ENCODE peak calls at places on chromosomes 4 and X, in six cellular contexts. Y is GM23248, P is aorta, B is right cardiac atrium, F is hepatocyte, R is uterus. I is an unnamed sample.

GRCh38 chrX:110310000-110310790 is 7.7 kb downstream of the AMMECR1 start:
- DNase-seq in P (no peak), F (no peak), B (no peak), Y (peak), R (no peak), I (no peak)

GRCh38 chr4:25113915-25114904 is 46.0 kb downstream of the SEPSECS start:
- DNase-seq in B (no peak), R (no peak), F (no peak), Y (peak), P (no peak), I (peak)

GRCh38 chrX:153637121-153638040 is 9.6 kb upstream of the DUSP9 start:
- DNase-seq in Y (no peak), R (no peak), P (no peak), B (no peak), F (peak), I (no peak)

GRCh38 chr4:34250562-34250961 is 1993.8 kb downstream of the ARAP2 start:
- DNase-seq in B (no peak), P (no peak), Y (peak), F (no peak), R (no peak), I (no peak)

GRCh38 chr4:166527500-166527899 is 654.5 kb downstream of the TLL1 start:
- DNase-seq in Y (no peak), R (no peak), P (no peak), F (no peak), B (no peak), I (peak)

GRCh38 chr4:21181716-21182115 is 481.5 kb downstream of the PACRGL start:
- DNase-seq in B (no peak), F (no peak), P (no peak), R (no peak), Y (no peak), I (peak)

GRCh38 chr4:125704726-125705125 is 390.0 kb downstream of the FAT4 start:
- DNase-seq in Y (peak), R (no peak), F (no peak), B (no peak), P (no peak), I (peak)

GRCh38 chrX:31435592-31435991 is 363.8 kb upstream of the FTHL17 start:
- DNase-seq in R (no peak), B (no peak), F (peak), Y (peak), P (no peak), I (peak)

GRCh38 chr4:924107-925096 is 7.7 kb downstream of the GAK start:
- DNase-seq in P (peak), Y (peak), F (no peak), B (no peak), R (no peak), I (peak)

GRCh38 chr4:127852661-127853060 is 28.0 kb upstream of the PLK4 start:
- DNase-seq in F (no peak), B (no peak), Y (no peak), P (no peak), R (no peak), I (no peak)

GRCh38 chr4:127856485-127857447 is 23.9 kb upstream of the PLK4 start:
- DNase-seq in R (no peak), F (peak), B (no peak), Y (peak), P (no peak), I (peak)

DNA sequence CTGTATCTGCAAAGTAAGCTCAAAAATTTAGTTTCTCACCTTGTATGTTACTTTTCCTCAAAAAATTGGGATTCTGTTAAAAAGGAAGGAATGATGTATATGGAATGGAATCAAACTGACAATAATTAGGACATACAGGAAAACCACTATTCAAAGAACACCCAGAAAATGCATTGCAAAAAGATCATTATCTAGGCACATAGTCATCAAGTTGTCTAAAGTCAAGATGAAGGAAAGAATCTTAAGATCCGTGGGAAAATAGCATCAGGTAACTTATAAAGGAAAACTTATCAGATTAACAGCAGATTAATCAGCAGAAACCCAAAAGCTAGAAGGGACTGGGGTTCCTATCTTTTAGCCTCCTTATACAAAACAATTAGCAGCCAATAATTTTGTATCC is 23.1 kb upstream of the PLK4 start:
- DNase-seq in R (no peak), Y (no peak), F (no peak), B (no peak), P (no peak), I (no peak)
- H3K4me3 ChIP-seq in R (no peak), Y (no peak), F (no peak), B (no peak), P (no peak), I (no peak)

GRCh38 chr4:76705497-76705896 is 192.4 kb downstream of the SOWAHB start:
- DNase-seq in B (no peak), R (no peak), F (no peak), P (no peak), Y (no peak), I (no peak)
- H3K27ac ChIP-seq in B (no peak), R (no peak), F (peak), P (peak), Y (peak), I (peak)

GRCh38 chrX:108126661-108127060 is 35.1 kb downstream of the ATG4A start:
- DNase-seq in Y (no peak), B (no peak), P (no peak), R (no peak), F (no peak), I (no peak)
- H3K4me3 ChIP-seq in Y (no peak), B (no peak), P (no peak), R (no peak), F (no peak), I (no peak)

GRCh38 chrX:133544778-133545177 is 129.5 kb upstream of the GPC4 start:
- DNase-seq in Y (no peak), B (no peak), R (no peak), F (no peak), P (no peak), I (no peak)

GRCh38 chrX:133543654-133544053 is 128.4 kb upstream of the GPC4 start:
- DNase-seq in P (no peak), Y (no peak), B (no peak), F (no peak), R (no peak), I (no peak)

GRCh38 chrX:133542476-133542875 is 127.2 kb upstream of the GPC4 start:
- DNase-seq in P (no peak), F (no peak), B (no peak), Y (peak), R (no peak), I (no peak)

GRCh38 chrX:133546441-133546840 is 131.2 kb upstream of the GPC4 start:
- DNase-seq in P (no peak), R (no peak), B (no peak), Y (no peak), F (no peak), I (no peak)

DNA sequence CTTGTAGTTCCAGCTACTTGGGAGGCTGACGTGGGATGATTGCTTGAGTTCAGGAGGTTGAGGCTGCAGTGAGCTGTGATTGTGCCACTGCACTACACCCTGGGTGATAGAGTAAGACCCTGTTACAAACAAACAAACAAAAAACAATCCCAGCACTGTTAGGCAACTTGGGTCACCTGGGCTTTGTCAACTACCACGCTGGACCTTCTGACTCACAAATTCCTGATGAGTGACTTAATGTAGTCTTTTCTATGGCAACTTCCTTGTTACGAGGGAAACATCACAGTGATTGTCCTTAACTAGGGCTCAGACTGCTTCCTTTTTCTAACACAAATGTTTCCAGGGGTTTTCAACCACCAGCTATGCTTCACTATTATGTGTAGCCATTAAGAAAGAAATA is 128.8 kb upstream of the GPC4 start:
- DNase-seq in F (peak), R (peak), B (no peak), Y (peak), P (no peak), I (peak)
- H3K27ac ChIP-seq in F (peak), R (peak), B (no peak), Y (peak), P (no peak), I (peak)

DNA sequence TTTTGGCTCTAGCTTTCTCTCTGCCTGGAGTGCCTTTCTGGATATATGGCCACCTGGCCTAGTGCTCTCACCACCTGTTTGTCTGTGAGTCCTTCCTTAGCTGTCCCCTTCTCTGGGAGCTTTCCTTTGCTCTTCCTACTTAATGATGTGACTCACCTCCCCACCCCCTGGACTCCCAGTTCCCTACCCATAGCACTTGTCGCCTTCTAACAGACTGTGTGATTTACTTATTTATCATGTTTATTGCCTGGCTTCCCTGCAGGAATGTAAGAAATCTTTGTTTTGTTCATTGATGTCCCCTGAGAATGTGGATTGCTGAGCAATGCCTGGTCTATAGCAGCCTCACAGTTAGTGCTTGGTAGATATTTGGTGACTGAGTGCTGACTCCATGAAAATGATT is 18.9 kb downstream of the ADD1 start:
- DNase-seq in B (no peak), Y (peak), F (peak), R (no peak), P (no peak), I (peak)
- H3K4me3 ChIP-seq in B (peak), Y (no peak), F (no peak), R (no peak), P (no peak), I (no peak)

DNA sequence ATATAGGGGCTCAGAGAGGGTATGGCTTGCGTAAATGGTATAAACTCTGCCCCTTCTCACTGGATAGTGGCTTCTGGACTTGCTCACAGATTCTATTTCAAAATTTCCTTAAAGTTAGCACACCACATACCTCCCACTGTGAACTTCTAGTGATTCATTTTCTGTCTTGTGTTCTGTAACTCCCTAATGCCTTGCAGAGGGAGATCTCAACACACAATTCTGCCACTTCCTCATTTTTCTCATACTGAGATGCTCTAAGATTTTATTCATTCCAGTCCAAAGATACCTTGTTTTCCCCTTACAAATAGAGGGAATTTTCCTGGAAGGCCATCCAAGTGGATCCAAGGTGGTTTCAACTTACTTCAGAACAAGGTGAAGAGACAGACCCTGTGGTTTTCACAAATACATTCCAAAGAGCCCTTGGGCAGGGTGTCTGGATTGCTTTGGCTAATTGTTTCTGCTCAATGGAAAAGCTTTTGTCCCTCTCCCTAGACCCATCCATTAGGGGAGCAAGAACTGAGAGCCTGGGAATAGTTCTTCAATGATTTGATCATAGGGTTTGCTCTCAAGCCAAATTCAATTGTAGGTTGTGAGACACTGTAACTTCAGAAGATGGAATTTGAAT is 52.1 kb upstream of the CAPN6 start:
- DNase-seq in R (no peak), P (no peak), Y (no peak), F (no peak), B (no peak), I (no peak)
- H3K27ac ChIP-seq in R (no peak), P (no peak), Y (no peak), F (no peak), B (no peak), I (no peak)

GRCh38 chrX:131711478-131711867 is 167.6 kb downstream of the OR13H1 start:
- DNase-seq in R (no peak), F (no peak), B (no peak), Y (no peak), P (no peak), I (no peak)
- H3K4me3 ChIP-seq in R (peak), F (no peak), B (no peak), Y (no peak), P (no peak), I (no peak)

DNA sequence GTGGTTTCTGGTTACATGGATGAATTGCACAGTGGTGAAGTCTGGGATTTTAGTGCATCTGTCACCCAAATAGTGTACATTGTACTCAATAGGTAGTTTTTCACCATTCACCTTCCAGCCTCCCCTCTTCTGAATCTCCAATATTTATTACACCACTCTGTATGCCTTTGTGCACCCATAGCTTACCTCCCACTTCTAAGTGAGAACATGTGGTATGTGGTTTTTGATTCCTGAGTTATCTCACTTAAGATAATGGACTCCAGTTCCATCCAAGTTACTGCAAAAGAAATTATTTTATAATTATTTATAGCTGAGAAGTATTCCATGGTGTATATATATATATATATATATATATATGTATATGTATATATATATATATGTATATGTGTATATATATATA is 155.8 kb downstream of the HHIP start:
- DNase-seq in B (no peak), Y (no peak), P (no peak), F (no peak), R (no peak), I (peak)
- H3K27ac ChIP-seq in B (no peak), Y (no peak), P (no peak), F (no peak), R (no peak), I (no peak)

I was measured in astrocyte.